ENCODE peak calls at places on chromosome 19, in four cellular contexts. One of them, this sample, is unnamed.

GRCh38 chr19:33639034-33639681 is 17.4 kb downstream of the CHST8 start:
- DNase-seq in T-helper 1 cell: no peak
- DNase-seq in cardiac fibroblast: no peak
- DNase-seq in coronary artery: peak; percentile 43
- DNase-seq in this sample: no peak

GRCh38 chr19:16018106-16018755 is 58.1 kb upstream of the TPM4 start:
- DNase-seq in cardiac fibroblast: no peak
- DNase-seq in coronary artery: peak; percentile 65
- DNase-seq in T-helper 1 cell: no peak
- DNase-seq in this sample: no peak

GRCh38 chr19:19386373-19386869 is 19.1 kb upstream of the GATAD2A start:
- DNase-seq in cardiac fibroblast: no peak
- DNase-seq in coronary artery: no peak
- DNase-seq in T-helper 1 cell: no peak
- DNase-seq in this sample: no peak

GRCh38 chr19:47109541-47110375 is 3.8 kb downstream of the ZC3H4 start:
- DNase-seq in coronary artery: no peak
- DNase-seq in T-helper 1 cell: peak; percentile 29
- DNase-seq in cardiac fibroblast: peak; percentile 66
- DNase-seq in this sample: no peak

GRCh38 chr19:29635963-29636362 is 29.3 kb upstream of the PLEKHF1 start:
- DNase-seq in coronary artery: no peak
- DNase-seq in cardiac fibroblast: no peak
- DNase-seq in T-helper 1 cell: no peak
- DNase-seq in this sample: no peak

GRCh38 chr19:49987159-49987698 is 26.3 kb upstream of the SIGLEC11 start:
- DNase-seq in T-helper 1 cell: peak; percentile 80
- DNase-seq in coronary artery: no peak
- DNase-seq in cardiac fibroblast: peak; percentile 94
- DNase-seq in this sample: peak; percentile 77

GRCh38 chr19:16200776-16201391 is 3.2 kb downstream of the AP1M1 start:
- DNase-seq in T-helper 1 cell: no peak
- DNase-seq in coronary artery: no peak
- DNase-seq in cardiac fibroblast: no peak
- DNase-seq in this sample: no peak

GRCh38 chr19:35154535-35155406 is at the start of gene FXYD5:
- DNase-seq in coronary artery: no peak
- DNase-seq in cardiac fibroblast: peak; percentile 86
- DNase-seq in T-helper 1 cell: peak; percentile 62
- DNase-seq in this sample: peak; percentile 69

GRCh38 chr19:48833977-48834376 is 2.3 kb downstream of the HSD17B14 start:
- DNase-seq in coronary artery: no peak
- DNase-seq in cardiac fibroblast: no peak
- DNase-seq in T-helper 1 cell: no peak
- DNase-seq in this sample: no peak

GRCh38 chr19:1468274-1469199 is 10.5 kb downstream of the C19orf25 start:
- DNase-seq in T-helper 1 cell: no peak
- DNase-seq in cardiac fibroblast: peak; percentile 61
- DNase-seq in coronary artery: no peak
- DNase-seq in this sample: no peak

GRCh38 chr19:6362351-6362801 is 1.0 kb downstream of the CLPP start:
- DNase-seq in T-helper 1 cell: peak; percentile 44
- DNase-seq in coronary artery: no peak
- DNase-seq in cardiac fibroblast: peak; percentile 9
- DNase-seq in this sample: peak; percentile 66

GRCh38 chr19:2970201-2970838 is 7.0 kb upstream of the TLE6 start:
- DNase-seq in coronary artery: no peak
- DNase-seq in T-helper 1 cell: no peak
- DNase-seq in cardiac fibroblast: peak; percentile 60
- DNase-seq in this sample: no peak

GRCh38 chr19:13860679-13861391 is 16.1 kb upstream of the NANOS3 start:
- DNase-seq in cardiac fibroblast: no peak
- DNase-seq in coronary artery: no peak
- DNase-seq in T-helper 1 cell: no peak
- DNase-seq in this sample: no peak

GRCh38 chr19:17405250-17406038 is at the start of gene BST2:
- DNase-seq in cardiac fibroblast: peak; percentile 65
- DNase-seq in T-helper 1 cell: peak; percentile 60
- DNase-seq in coronary artery: no peak
- DNase-seq in this sample: peak; percentile 61

GRCh38 chr19:53879145-53880037 is 2.6 kb upstream of the PRKCG start:
- DNase-seq in cardiac fibroblast: peak; percentile 87
- DNase-seq in T-helper 1 cell: peak; percentile 65
- DNase-seq in coronary artery: peak; percentile 97
- DNase-seq in this sample: peak; percentile 73

GRCh38 chr19:45779231-45780145 is 2.8 kb downstream of the DMPK start:
- DNase-seq in T-helper 1 cell: peak; percentile 79
- DNase-seq in cardiac fibroblast: peak; percentile 58
- DNase-seq in coronary artery: no peak
- DNase-seq in this sample: peak; percentile 81

GRCh38 chr19:6070179-6071102 is 39.9 kb downstream of the RFX2 start:
- DNase-seq in T-helper 1 cell: no peak
- DNase-seq in coronary artery: peak; percentile 68
- DNase-seq in cardiac fibroblast: no peak
- DNase-seq in this sample: no peak

GRCh38 chr19:40486017-40486416 is 19.2 kb downstream of the SPTBN4 start:
- DNase-seq in cardiac fibroblast: no peak
- DNase-seq in coronary artery: no peak
- DNase-seq in T-helper 1 cell: no peak
- DNase-seq in this sample: no peak

GRCh38 chr19:13417054-13417453 is 89.2 kb downstream of the CACNA1A start:
- DNase-seq in T-helper 1 cell: no peak
- DNase-seq in coronary artery: no peak
- DNase-seq in cardiac fibroblast: no peak
- DNase-seq in this sample: no peak

GRCh38 chr19:31348416-31349159 is 648 bp downstream of the TSHZ3 start:
- DNase-seq in T-helper 1 cell: no peak
- DNase-seq in cardiac fibroblast: peak; percentile 57
- DNase-seq in coronary artery: peak; percentile 78
- DNase-seq in this sample: no peak

GRCh38 chr19:50357178-50358100 is 8.0 kb downstream of the NAPSA start:
- DNase-seq in coronary artery: no peak
- DNase-seq in T-helper 1 cell: peak; percentile 87
- DNase-seq in cardiac fibroblast: peak; percentile 70
- DNase-seq in this sample: peak; percentile 83

GRCh38 chr19:5850743-5851293 is 431 bp downstream of the FUT3 start:
- DNase-seq in cardiac fibroblast: peak; percentile 75
- DNase-seq in coronary artery: no peak
- DNase-seq in T-helper 1 cell: no peak
- DNase-seq in this sample: no peak

GRCh38 chr19:50858896-50859295 is 4.2 kb downstream of the KLK3 start:
- DNase-seq in cardiac fibroblast: no peak
- DNase-seq in T-helper 1 cell: no peak
- DNase-seq in coronary artery: no peak
- DNase-seq in this sample: no peak

GRCh38 chr19:51327066-51327985 is 14.6 kb downstream of the VSIG10L start:
- DNase-seq in T-helper 1 cell: peak; percentile 35
- DNase-seq in cardiac fibroblast: peak; percentile 56
- DNase-seq in coronary artery: no peak
- DNase-seq in this sample: peak; percentile 40